ENCODE peak calls at places on chromosomes 7 and 10, in nine cellular contexts. Y, T, E, O, S, N, X, J and F are unnamed samples.

GRCh38 chr10:89235073-89235798 is 16.3 kb downstream of the LIPA start:
- DNase-seq in Y (no peak), T (no peak), E (peak), O (peak), S (no peak), N (peak), X (no peak), J (no peak), F (no peak)

GRCh38 chr7:79837915-79838314 is 296.7 kb upstream of the GNAI1 start:
- DNase-seq in Y (no peak), T (no peak), E (no peak), O (no peak), S (no peak), N (no peak), X (no peak), J (no peak), F (no peak)

GRCh38 chr10:71260622-71261325 is 48.4 kb downstream of the UNC5B start:
- DNase-seq in Y (peak), T (no peak), E (peak), O (no peak), S (no peak), N (no peak), X (peak), J (no peak), F (no peak)

GRCh38 chr7:103423467-103424179 is 22.4 kb downstream of the SLC26A5 start:
- DNase-seq in Y (no peak), T (no peak), E (no peak), O (no peak), S (no peak), N (no peak), X (no peak), J (no peak), F (no peak)

GRCh38 chr7:76394962-76395361 is 14.5 kb downstream of the SSC4D start:
- DNase-seq in Y (no peak), T (no peak), E (no peak), O (no peak), S (no peak), N (no peak), X (no peak), J (no peak), F (no peak)

GRCh38 chr7:84877943-84878595 is 308.8 kb downstream of the SEMA3D start:
- DNase-seq in Y (no peak), T (no peak), E (no peak), O (no peak), S (no peak), N (no peak), X (no peak), J (no peak), F (no peak)

GRCh38 chr10:79449181-79450146 is 4.0 kb upstream of the ZCCHC24 start:
- DNase-seq in Y (no peak), T (no peak), E (no peak), O (no peak), S (peak), N (no peak), X (peak), J (no peak), F (no peak)

GRCh38 chr7:84744388-84744787 is 442.5 kb downstream of the SEMA3D start:
- DNase-seq in Y (no peak), T (no peak), E (no peak), O (no peak), S (no peak), N (no peak), X (no peak), J (no peak), F (no peak)

GRCh38 chr10:70887804-70888800 is at the start of gene PCBD1:
- DNase-seq in Y (peak), T (no peak), E (peak), O (peak), S (peak), N (peak), X (peak), J (peak), F (peak)

GRCh38 chr10:1572519-1573333 is 164.6 kb downstream of the ADARB2 start:
- DNase-seq in Y (no peak), T (peak), E (no peak), O (peak), S (no peak), N (no peak), X (no peak), J (no peak), F (no peak)

GRCh38 chr7:82506702-82507101 is 63.1 kb upstream of the CACNA2D1 start:
- DNase-seq in Y (peak), T (no peak), E (no peak), O (peak), S (peak), N (peak), X (no peak), J (no peak), F (no peak)

GRCh38 chr7:133777701-133778100 is 349.4 kb upstream of the LRGUK start:
- DNase-seq in Y (no peak), T (no peak), E (no peak), O (no peak), S (no peak), N (no peak), X (no peak), J (no peak), F (no peak)

GRCh38 chr7:23520582-23520981 is 11.2 kb downstream of the TRA2A start:
- DNase-seq in Y (no peak), T (no peak), E (no peak), O (no peak), S (no peak), N (no peak), X (peak), J (no peak), F (no peak)

GRCh38 chr7:22219036-22219435 is 137.9 kb downstream of the RAPGEF5 start:
- DNase-seq in Y (peak), T (no peak), E (no peak), O (no peak), S (no peak), N (no peak), X (no peak), J (peak), F (no peak)

GRCh38 chr10:114876602-114877300 is 55.2 kb downstream of the FHIP2A start:
- DNase-seq in Y (peak), T (peak), E (peak), O (peak), S (peak), N (peak), X (peak), J (peak), F (peak)

GRCh38 chr7:55992346-55992745 is 28.0 kb downstream of the NIPSNAP2 start:
- DNase-seq in Y (no peak), T (no peak), E (no peak), O (no peak), S (no peak), N (no peak), X (no peak), J (peak), F (no peak)

GRCh38 chr7:108146070-108146842 is 16.1 kb upstream of the LAMB4 start:
- DNase-seq in Y (peak), T (no peak), E (peak), O (peak), S (peak), N (peak), X (peak), J (peak), F (peak)

GRCh38 chr10:46293832-46294640 is 7.2 kb downstream of the ANTXRL start:
- DNase-seq in Y (no peak), T (peak), E (no peak), O (no peak), S (no peak), N (no peak), X (no peak), J (no peak), F (no peak)

GRCh38 chr10:43361532-43362190 is 9.8 kb upstream of the FXYD4 start:
- DNase-seq in Y (no peak), T (no peak), E (no peak), O (no peak), S (no peak), N (no peak), X (no peak), J (no peak), F (no peak)

GRCh38 chr10:101118031-101118430 is 13.1 kb upstream of the TLX1 start:
- DNase-seq in Y (no peak), T (no peak), E (no peak), O (no peak), S (no peak), N (no peak), X (no peak), J (no peak), F (no peak)

GRCh38 chr10:132141076-132141475 is 45.7 kb upstream of the DPYSL4 start:
- DNase-seq in Y (no peak), T (peak), E (no peak), O (no peak), S (no peak), N (no peak), X (no peak), J (no peak), F (no peak)

GRCh38 chr10:5447071-5447470 is 34.7 kb downstream of the NET1 start:
- DNase-seq in Y (no peak), T (no peak), E (no peak), O (no peak), S (no peak), N (no peak), X (no peak), J (peak), F (no peak)

GRCh38 chr7:10237306-10237705 is 736.4 kb upstream of the PHF14 start:
- DNase-seq in Y (peak), T (no peak), E (no peak), O (no peak), S (no peak), N (no peak), X (no peak), J (peak), F (no peak)

GRCh38 chr10:37812290-37812689 is 45.1 kb downstream of the ZNF248 start:
- DNase-seq in Y (no peak), T (no peak), E (no peak), O (no peak), S (no peak), N (no peak), X (no peak), J (no peak), F (no peak)

GRCh38 chr7:114589436-114589835 is 174.8 kb downstream of the FOXP2 start:
- DNase-seq in Y (no peak), T (no peak), E (no peak), O (no peak), S (no peak), N (no peak), X (no peak), J (no peak), F (no peak)

GRCh38 chr7:16066805-16067459 is 354.4 kb downstream of the CRPPA start:
- DNase-seq in Y (no peak), T (no peak), E (peak), O (no peak), S (no peak), N (no peak), X (peak), J (peak), F (no peak)

GRCh38 chr7:74606101-74606908 is 51.2 kb upstream of the GTF2I start:
- DNase-seq in Y (no peak), T (no peak), E (peak), O (no peak), S (peak), N (peak), X (peak), J (peak), F (peak)

GRCh38 chr10:97765201-97765600 is 6.6 kb downstream of the SFRP5 start:
- DNase-seq in Y (no peak), T (no peak), E (no peak), O (no peak), S (no peak), N (no peak), X (no peak), J (no peak), F (no peak)

GRCh38 chr10:125811251-125811650 is 11.8 kb downstream of the UROS start:
- DNase-seq in Y (no peak), T (no peak), E (no peak), O (no peak), S (no peak), N (no peak), X (no peak), J (no peak), F (no peak)

GRCh38 chr10:72364239-72364777 is 9.6 kb upstream of the DNAJB12 start:
- DNase-seq in Y (peak), T (no peak), E (peak), O (peak), S (peak), N (peak), X (peak), J (peak), F (peak)
- TF ChIP-seq CTCF in Y (peak), T (peak), E (peak), O (peak), S (peak), N (peak), X (peak), J (peak), F (peak)

GRCh38 chr10:85604884-85605283 is 761.7 kb downstream of the GRID1 start:
- DNase-seq in Y (no peak), T (no peak), E (no peak), O (no peak), S (no peak), N (no peak), X (no peak), J (no peak), F (no peak)

GRCh38 chr10:85608706-85609105 is 757.9 kb downstream of the GRID1 start:
- DNase-seq in Y (no peak), T (no peak), E (no peak), O (no peak), S (no peak), N (no peak), X (no peak), J (no peak), F (no peak)

GRCh38 chr10:85607296-85607695 is 759.3 kb downstream of the GRID1 start:
- DNase-seq in Y (no peak), T (no peak), E (no peak), O (no peak), S (no peak), N (no peak), X (no peak), J (no peak), F (no peak)

GRCh38 chr10:85604136-85604725 is 762.4 kb downstream of the GRID1 start:
- DNase-seq in Y (no peak), T (no peak), E (no peak), O (no peak), S (no peak), N (no peak), X (no peak), J (no peak), F (no peak)

GRCh38 chr10:85606401-85606800 is 760.2 kb downstream of the GRID1 start:
- DNase-seq in Y (no peak), T (no peak), E (no peak), O (no peak), S (no peak), N (no peak), X (no peak), J (no peak), F (no peak)
- H3K4me3 ChIP-seq in Y (no peak), T (no peak), E (no peak), O (no peak), S (no peak), N (no peak), X (no peak), J (no peak), F (no peak)

GRCh38 chr10:17225823-17226222 is 2.2 kb upstream of the VIM start:
- DNase-seq in Y (no peak), T (no peak), E (no peak), O (no peak), S (no peak), N (no peak), X (no peak), J (no peak), F (no peak)

GRCh38 chr10:17228081-17229015 is at the start of gene VIM:
- DNase-seq in Y (peak), T (peak), E (peak), O (peak), S (peak), N (peak), X (peak), J (peak), F (peak)

GRCh38 chr10:17229016-17229716 is 1.1 kb downstream of the VIM start:
- DNase-seq in Y (peak), T (peak), E (peak), O (peak), S (peak), N (peak), X (peak), J (peak), F (peak)

GRCh38 chr10:17226891-17227303 is 1.1 kb upstream of the VIM start:
- DNase-seq in Y (no peak), T (no peak), E (no peak), O (no peak), S (no peak), N (no peak), X (peak), J (no peak), F (no peak)

GRCh38 chr10:17227367-17228080 is 517 bp upstream of the VIM start:
- DNase-seq in Y (no peak), T (no peak), E (no peak), O (no peak), S (no peak), N (no peak), X (peak), J (peak), F (peak)
- TF ChIP-seq CTCF in Y (no peak), T (peak), E (no peak), O (peak), S (peak), N (peak), X (no peak), J (peak), F (peak)

DNA sequence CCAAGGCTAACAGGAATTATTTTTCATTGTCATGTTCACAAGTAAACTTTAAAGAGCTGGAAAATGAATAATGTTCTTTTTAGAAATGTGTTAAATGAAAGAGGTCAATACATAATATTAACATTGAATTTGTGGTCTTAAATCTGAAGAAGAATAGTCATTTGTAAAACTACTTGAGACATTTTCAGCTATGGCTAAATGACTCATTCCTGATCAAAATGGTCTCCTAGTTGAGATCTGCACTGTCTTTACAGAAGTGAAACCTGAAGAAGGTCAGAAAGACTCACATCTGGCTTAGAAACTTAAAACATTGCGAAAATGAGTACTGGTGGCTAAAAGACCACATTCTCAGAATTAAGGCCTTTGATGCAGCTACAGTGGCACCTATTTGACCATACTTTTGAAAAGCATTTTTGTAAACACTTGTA is 5.9 kb downstream of the PIK3CG start:
- DNase-seq in Y (no peak), T (no peak), E (peak), O (no peak), S (no peak), N (no peak), X (no peak), J (peak), F (peak)
- H3K4me3 ChIP-seq in Y (no peak), T (no peak), E (no peak), O (no peak), S (no peak), N (no peak), X (no peak), J (no peak), F (no peak)

GRCh38 chr10:34655286-34656170 is 159.6 kb downstream of the PARD3 start:
- DNase-seq in Y (peak), T (no peak), E (peak), O (no peak), S (peak), N (no peak), X (peak), J (peak), F (peak)

GRCh38 chr10:34651381-34651780 is 163.7 kb downstream of the PARD3 start:
- DNase-seq in Y (no peak), T (no peak), E (no peak), O (no peak), S (no peak), N (no peak), X (no peak), J (no peak), F (no peak)

GRCh38 chr10:34654211-34654610 is 160.9 kb downstream of the PARD3 start:
- DNase-seq in Y (no peak), T (no peak), E (no peak), O (no peak), S (no peak), N (no peak), X (no peak), J (peak), F (no peak)

GRCh38 chr10:34651796-34652195 is 163.3 kb downstream of the PARD3 start:
- DNase-seq in Y (no peak), T (no peak), E (peak), O (no peak), S (no peak), N (no peak), X (peak), J (no peak), F (no peak)

DNA sequence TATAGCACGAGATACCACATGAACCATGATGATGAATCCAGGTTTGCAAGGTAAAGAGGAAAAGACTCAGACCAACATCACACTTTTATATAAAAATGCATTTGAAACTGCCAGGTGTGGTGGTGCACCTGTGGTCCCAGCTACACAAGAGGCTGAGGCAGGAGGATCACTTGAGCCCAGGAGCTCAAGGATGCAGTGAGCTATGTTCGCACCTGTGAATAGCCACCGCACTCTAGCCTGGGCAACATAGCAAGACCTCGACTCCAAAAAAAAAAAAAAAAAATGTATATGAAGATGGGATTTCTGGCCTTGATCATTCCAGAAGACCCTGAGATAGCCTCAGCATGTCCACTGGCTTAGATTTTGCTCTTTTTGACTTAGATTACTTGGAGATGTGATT is 161.6 kb downstream of the PARD3 start:
- DNase-seq in Y (no peak), T (no peak), E (no peak), O (no peak), S (no peak), N (no peak), X (no peak), J (no peak), F (no peak)
- TF ChIP-seq CTCF in Y (no peak), T (no peak), E (no peak), O (no peak), S (no peak), N (no peak), X (no peak), J (no peak), F (no peak)

GRCh38 chr7:234712-235553 is 42.6 kb downstream of the FAM20C start:
- DNase-seq in Y (no peak), T (no peak), E (no peak), O (peak), S (peak), N (peak), X (no peak), J (no peak), F (no peak)
- H3K4me3 ChIP-seq in Y (no peak), T (no peak), E (peak), O (peak), S (peak), N (peak), X (no peak), J (no peak), F (no peak)